ENCODE peak calls at places on chromosome 10, in four cellular contexts. One of them, this sample, is unnamed.

GRCh38 chr10:4257939-4258465 is 473.0 kb upstream of the KLF6 start:
- DNase-seq in tibial nerve: no peak
- DNase-seq in cardiac muscle cell: no peak
- DNase-seq in kidney: no peak
- DNase-seq in this sample: no peak

GRCh38 chr10:16662889-16663288 is 141.2 kb upstream of the C1QL3 start:
- DNase-seq in kidney: no peak
- DNase-seq in tibial nerve: no peak
- DNase-seq in cardiac muscle cell: no peak
- DNase-seq in this sample: no peak

GRCh38 chr10:80471715-80472233 is 17.7 kb downstream of the TSPAN14 start:
- DNase-seq in tibial nerve: no peak
- DNase-seq in cardiac muscle cell: no peak
- DNase-seq in kidney: peak
- DNase-seq in this sample: no peak

GRCh38 chr10:113907166-113907565 is 52.7 kb downstream of the NHLRC2 start:
- DNase-seq in kidney: no peak
- DNase-seq in cardiac muscle cell: peak
- DNase-seq in tibial nerve: no peak
- DNase-seq in this sample: peak

GRCh38 chr10:119028900-119029612 is 458 bp upstream of the NANOS1 start:
- DNase-seq in kidney: peak
- DNase-seq in cardiac muscle cell: peak
- DNase-seq in tibial nerve: peak
- DNase-seq in this sample: peak

GRCh38 chr10:86523348-86523747 is 1.8 kb upstream of the WAPL start:
- DNase-seq in tibial nerve: no peak
- DNase-seq in cardiac muscle cell: no peak
- DNase-seq in kidney: no peak
- DNase-seq in this sample: peak

GRCh38 chr10:13492493-13493180 is 36.2 kb downstream of the BEND7 start:
- DNase-seq in kidney: no peak
- DNase-seq in cardiac muscle cell: no peak
- DNase-seq in tibial nerve: no peak
- DNase-seq in this sample: peak

GRCh38 chr10:6250745-6251144 is 48.0 kb downstream of the PFKFB3 start:
- DNase-seq in kidney: no peak
- DNase-seq in tibial nerve: no peak
- DNase-seq in cardiac muscle cell: no peak
- DNase-seq in this sample: no peak

GRCh38 chr10:114550756-114551290 is 107.3 kb downstream of the ABLIM1 start:
- DNase-seq in tibial nerve: no peak
- DNase-seq in kidney: no peak
- DNase-seq in cardiac muscle cell: peak
- DNase-seq in this sample: peak

GRCh38 chr10:71873582-71874182 is 22.6 kb upstream of the PSAP start:
- DNase-seq in kidney: no peak
- DNase-seq in cardiac muscle cell: no peak
- DNase-seq in tibial nerve: no peak
- DNase-seq in this sample: no peak

GRCh38 chr10:60735244-60735643 is 43.0 kb upstream of the CDK1 start:
- DNase-seq in kidney: no peak
- DNase-seq in cardiac muscle cell: no peak
- DNase-seq in tibial nerve: no peak
- DNase-seq in this sample: no peak

GRCh38 chr10:83983578-83984255 is 155.6 kb upstream of the GHITM start:
- DNase-seq in cardiac muscle cell: peak
- DNase-seq in tibial nerve: no peak
- DNase-seq in kidney: no peak
- DNase-seq in this sample: peak

GRCh38 chr10:119657725-119658124 is 6.5 kb downstream of the BAG3 start:
- DNase-seq in kidney: no peak
- DNase-seq in cardiac muscle cell: no peak
- DNase-seq in tibial nerve: no peak
- DNase-seq in this sample: peak

GRCh38 chr10:62839595-62839994 is 23.4 kb upstream of the EGR2 start:
- DNase-seq in tibial nerve: no peak
- DNase-seq in cardiac muscle cell: no peak
- DNase-seq in kidney: no peak
- DNase-seq in this sample: no peak

GRCh38 chr10:101133489-101134298 is 2.6 kb downstream of the TLX1 start:
- DNase-seq in kidney: peak
- DNase-seq in cardiac muscle cell: no peak
- DNase-seq in tibial nerve: no peak
- DNase-seq in this sample: no peak

GRCh38 chr10:100890696-100891271 is 22.0 kb upstream of the SLF2 start:
- DNase-seq in cardiac muscle cell: peak
- DNase-seq in tibial nerve: no peak
- DNase-seq in kidney: no peak
- DNase-seq in this sample: peak

GRCh38 chr10:121591186-121591585 is 7.1 kb downstream of the FGFR2 start:
- DNase-seq in tibial nerve: no peak
- DNase-seq in cardiac muscle cell: no peak
- DNase-seq in kidney: no peak
- DNase-seq in this sample: no peak

GRCh38 chr10:31939797-31940708 is 11.4 kb upstream of the ARHGAP12 start:
- DNase-seq in tibial nerve: no peak
- DNase-seq in cardiac muscle cell: no peak
- DNase-seq in kidney: no peak
- DNase-seq in this sample: peak

GRCh38 chr10:69800109-69800508 is 1.6 kb upstream of the COL13A1 start:
- DNase-seq in tibial nerve: peak
- DNase-seq in kidney: no peak
- DNase-seq in cardiac muscle cell: peak
- DNase-seq in this sample: peak

GRCh38 chr10:4385491-4385890 is 440.5 kb upstream of the AKR1E2 start:
- DNase-seq in kidney: no peak
- DNase-seq in cardiac muscle cell: no peak
- DNase-seq in tibial nerve: no peak
- DNase-seq in this sample: no peak

GRCh38 chr10:28775773-28776172 is 98.5 kb downstream of the BAMBI start:
- DNase-seq in cardiac muscle cell: no peak
- DNase-seq in tibial nerve: no peak
- DNase-seq in kidney: no peak
- DNase-seq in this sample: no peak

GRCh38 chr10:5195727-5196374 is 786 bp upstream of the AKR1C4 start:
- DNase-seq in cardiac muscle cell: no peak
- DNase-seq in tibial nerve: no peak
- DNase-seq in kidney: no peak
- DNase-seq in this sample: no peak

GRCh38 chr10:70885485-70885884 is 2.9 kb downstream of the PCBD1 start:
- DNase-seq in tibial nerve: no peak
- DNase-seq in cardiac muscle cell: no peak
- DNase-seq in kidney: no peak
- DNase-seq in this sample: no peak

GRCh38 chr10:117710181-117710798 is 167.7 kb downstream of the EMX2 start:
- DNase-seq in cardiac muscle cell: no peak
- DNase-seq in tibial nerve: no peak
- DNase-seq in kidney: no peak
- DNase-seq in this sample: no peak

GRCh38 chr10:51076442-51076841 is 2.2 kb downstream of the PRKG1 start:
- DNase-seq in tibial nerve: no peak
- DNase-seq in cardiac muscle cell: no peak
- DNase-seq in kidney: no peak
- DNase-seq in this sample: no peak
- H3K4me3 ChIP-seq in tibial nerve: no peak
- H3K4me3 ChIP-seq in cardiac muscle cell: no peak
- H3K4me3 ChIP-seq in kidney: peak
- H3K4me3 ChIP-seq in this sample: no peak

GRCh38 chr10:129699722-129700340 is 232.8 kb downstream of the MGMT start:
- DNase-seq in tibial nerve: no peak
- DNase-seq in cardiac muscle cell: no peak
- DNase-seq in kidney: no peak
- DNase-seq in this sample: no peak
- TF ChIP-seq CTCF in tibial nerve: no peak
- TF ChIP-seq CTCF in cardiac muscle cell: no peak
- TF ChIP-seq CTCF in kidney: no peak
- TF ChIP-seq CTCF in this sample: no peak

DNA sequence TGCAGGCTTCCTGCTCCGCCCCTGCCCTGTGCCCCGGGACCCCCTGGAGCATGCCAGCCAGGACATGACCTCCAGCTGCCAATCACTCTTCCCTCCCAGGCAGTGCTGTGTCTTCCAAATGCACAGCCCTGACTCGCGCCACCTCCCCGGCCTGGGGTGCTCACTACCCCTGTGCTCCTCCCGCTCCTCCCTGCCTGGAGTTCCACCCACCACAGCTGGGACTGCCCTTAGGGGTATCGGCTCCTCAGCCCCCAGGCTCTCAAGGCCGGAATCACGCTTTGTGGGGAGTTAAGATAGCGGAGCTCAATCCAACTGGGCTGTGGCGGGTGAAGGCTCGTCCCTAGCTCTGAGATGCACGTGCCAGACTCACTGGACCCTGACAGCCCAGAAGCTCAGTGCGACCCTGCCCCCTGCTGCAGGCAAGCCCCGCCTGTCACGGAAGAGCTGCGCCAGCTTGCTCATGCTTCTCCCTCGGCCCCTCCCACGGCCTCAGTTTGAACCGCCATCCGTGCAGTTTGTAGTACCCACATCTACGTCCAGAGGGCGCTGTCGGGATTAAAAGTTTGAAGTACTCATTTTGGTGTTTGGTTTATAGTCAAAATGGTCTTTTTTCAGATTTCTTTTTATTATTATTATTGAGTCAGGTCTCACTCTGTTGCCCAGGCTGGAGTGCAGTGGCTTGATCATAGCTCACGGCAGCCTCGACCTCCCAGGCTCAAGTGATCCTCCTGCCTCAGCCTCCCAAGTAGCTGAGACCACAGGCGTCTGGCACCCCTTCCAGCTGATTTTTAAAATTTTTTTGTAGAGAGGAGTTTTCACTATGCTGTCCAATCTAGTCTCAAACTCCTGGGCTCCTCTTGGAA is 142.5 kb upstream of the TCERG1L start:
- DNase-seq in kidney: peak
- DNase-seq in tibial nerve: peak
- DNase-seq in cardiac muscle cell: peak
- DNase-seq in this sample: peak
- H3K4me3 ChIP-seq in kidney: no peak
- H3K4me3 ChIP-seq in tibial nerve: peak
- H3K4me3 ChIP-seq in cardiac muscle cell: no peak
- H3K4me3 ChIP-seq in this sample: no peak

GRCh38 chr10:37794305-37794976 is 63.0 kb downstream of the ZNF248 start:
- DNase-seq in kidney: no peak
- DNase-seq in tibial nerve: no peak
- DNase-seq in cardiac muscle cell: no peak
- DNase-seq in this sample: no peak
- TF ChIP-seq CTCF in kidney: no peak
- TF ChIP-seq CTCF in tibial nerve: no peak
- TF ChIP-seq CTCF in cardiac muscle cell: no peak
- TF ChIP-seq CTCF in this sample: no peak

This sample was measured in fibroblast of mammary gland.